ENCODE peak calls at places on chromosomes 2 and 18, in seven cellular contexts. O, P, A, H, G, Z and S are unnamed samples.

GRCh38 chr2:15158117-15158516 is 403.0 kb downstream of the NBAS start:
- DNase-seq in O (no peak), P (no peak), A (no peak), H (no peak), G (no peak), Z (no peak), S (no peak)

GRCh38 chr2:18701981-18702380 is 112.6 kb upstream of the NT5C1B start:
- DNase-seq in O (no peak), P (no peak), A (peak), H (no peak), G (no peak), Z (peak), S (no peak)

GRCh38 chr2:72367530-72368225 is 220.0 kb upstream of the CYP26B1 start:
- DNase-seq in O (peak), P (peak), A (peak), H (peak), G (peak), Z (peak), S (no peak)

GRCh38 chr2:200274116-200275075 is 32.1 kb upstream of the SPATS2L start:
- DNase-seq in O (no peak), P (no peak), A (no peak), H (no peak), G (no peak), Z (peak), S (no peak)

GRCh38 chr2:127090281-127091128 is 16.4 kb downstream of the BIN1 start:
- DNase-seq in O (no peak), P (no peak), A (peak), H (no peak), G (no peak), Z (no peak), S (no peak)

GRCh38 chr2:113149553-113150257 is 22.3 kb downstream of the IL1RN start:
- DNase-seq in O (no peak), P (peak), A (no peak), H (no peak), G (no peak), Z (no peak), S (no peak)

GRCh38 chr2:233482616-233483015 is 84.0 kb downstream of the USP40 start:
- DNase-seq in O (no peak), P (no peak), A (no peak), H (no peak), G (no peak), Z (no peak), S (no peak)

GRCh38 chr2:65431417-65432226 is 777 bp downstream of the SPRED2 start:
- DNase-seq in O (peak), P (peak), A (peak), H (peak), G (peak), Z (peak), S (no peak)

GRCh38 chr2:70901235-70902066 is 34.2 kb upstream of the ATP6V1B1 start:
- DNase-seq in O (no peak), P (no peak), A (peak), H (no peak), G (no peak), Z (no peak), S (no peak)

GRCh38 chr18:77905449-77906055 is 655.9 kb downstream of the GALR1 start:
- DNase-seq in O (no peak), P (no peak), A (no peak), H (no peak), G (no peak), Z (no peak), S (no peak)

GRCh38 chr2:110755494-110756078 is 23.2 kb downstream of the ACOXL start:
- DNase-seq in O (no peak), P (no peak), A (peak), H (no peak), G (no peak), Z (no peak), S (no peak)

GRCh38 chr2:118049140-118050128 is 35.6 kb upstream of the CCDC93 start:
- DNase-seq in O (no peak), P (no peak), A (no peak), H (peak), G (no peak), Z (no peak), S (no peak)

GRCh38 chr2:38446418-38446817 is 69.3 kb upstream of the ATL2 start:
- DNase-seq in O (peak), P (no peak), A (no peak), H (no peak), G (no peak), Z (no peak), S (no peak)

GRCh38 chr2:127790694-127791529 is 20.1 kb downstream of the WDR33 start:
- DNase-seq in O (no peak), P (no peak), A (no peak), H (no peak), G (no peak), Z (no peak), S (no peak)

GRCh38 chr2:30267161-30267568 is 35.8 kb downstream of the LBH start:
- DNase-seq in O (no peak), P (peak), A (no peak), H (no peak), G (no peak), Z (no peak), S (no peak)

GRCh38 chr2:200022511-200022910 is 67.1 kb downstream of the MAIP1 start:
- DNase-seq in O (no peak), P (no peak), A (no peak), H (no peak), G (no peak), Z (no peak), S (no peak)

GRCh38 chr2:210954508-210954907 is 398.1 kb downstream of the CPS1 start:
- DNase-seq in O (no peak), P (no peak), A (no peak), H (no peak), G (no peak), Z (no peak), S (no peak)

GRCh38 chr2:146138820-146139219 is 1618.9 kb upstream of the ZEB2 start:
- DNase-seq in O (no peak), P (no peak), A (no peak), H (no peak), G (no peak), Z (no peak), S (no peak)

GRCh38 chr2:115880558-115880957 is 1438.1 kb downstream of the DPP10 start:
- DNase-seq in O (no peak), P (no peak), A (no peak), H (no peak), G (no peak), Z (no peak), S (no peak)

GRCh38 chr18:47944972-47945843 is 14.7 kb upstream of the SMAD2 start:
- DNase-seq in O (peak), P (no peak), A (no peak), H (no peak), G (no peak), Z (peak), S (no peak)

GRCh38 chr2:133591164-133591563 is 22.9 kb upstream of the NCKAP5 start:
- DNase-seq in O (no peak), P (no peak), A (no peak), H (no peak), G (peak), Z (no peak), S (peak)

GRCh38 chr2:143686585-143687164 is 557.5 kb downstream of the ARHGAP15 start:
- DNase-seq in O (no peak), P (no peak), A (peak), H (no peak), G (no peak), Z (peak), S (no peak)

GRCh38 chr2:98929920-98930319 is 6.1 kb downstream of the CRACDL start:
- DNase-seq in O (no peak), P (no peak), A (no peak), H (no peak), G (no peak), Z (no peak), S (no peak)

GRCh38 chr2:42941633-42942176 is 149.3 kb upstream of the HAAO start:
- DNase-seq in O (no peak), P (no peak), A (peak), H (no peak), G (no peak), Z (no peak), S (no peak)

GRCh38 chr2:95231723-95232122 is 24.4 kb downstream of the ZNF892 start:
- DNase-seq in O (peak), P (no peak), A (peak), H (peak), G (no peak), Z (peak), S (peak)

GRCh38 chr2:145416640-145417039 is 896.7 kb upstream of the ZEB2 start:
- DNase-seq in O (no peak), P (no peak), A (peak), H (no peak), G (no peak), Z (no peak), S (no peak)

GRCh38 chr18:8831531-8831930 is 126.2 kb downstream of the MTCL1 start:
- DNase-seq in O (no peak), P (no peak), A (no peak), H (no peak), G (no peak), Z (no peak), S (no peak)

GRCh38 chr2:241540766-241541561 is 17.6 kb upstream of the BOK start:
- DNase-seq in O (peak), P (no peak), A (peak), H (peak), G (no peak), Z (peak), S (no peak)

GRCh38 chr2:230879271-230879882 is 14.6 kb downstream of the ITM2C start:
- DNase-seq in O (no peak), P (peak), A (peak), H (no peak), G (peak), Z (no peak), S (no peak)

GRCh38 chr2:109158237-109158636 is 29.2 kb downstream of the SH3RF3 start:
- DNase-seq in O (no peak), P (no peak), A (no peak), H (no peak), G (peak), Z (no peak), S (no peak)

GRCh38 chr18:23151414-23152099 is 16.3 kb downstream of the CABLES1 start:
- DNase-seq in O (peak), P (no peak), A (no peak), H (no peak), G (no peak), Z (no peak), S (no peak)

GRCh38 chr2:62197609-62198236 is 1.8 kb downstream of the B3GNT2 start:
- DNase-seq in O (peak), P (peak), A (peak), H (peak), G (no peak), Z (peak), S (peak)

GRCh38 chr2:60886962-60887361 is 5.6 kb downstream of the REL start:
- DNase-seq in O (no peak), P (no peak), A (no peak), H (no peak), G (no peak), Z (no peak), S (no peak)

GRCh38 chr2:41870257-41870570 is 177.6 kb upstream of the PKDCC start:
- DNase-seq in O (no peak), P (no peak), A (no peak), H (no peak), G (no peak), Z (no peak), S (no peak)

GRCh38 chr2:209519911-209520310 is 96.1 kb downstream of the MAP2 start:
- DNase-seq in O (no peak), P (no peak), A (no peak), H (no peak), G (no peak), Z (no peak), S (no peak)

GRCh38 chr2:120851116-120851773 is 115.6 kb downstream of the GLI2 start:
- DNase-seq in O (no peak), P (no peak), A (no peak), H (no peak), G (peak), Z (no peak), S (no peak)

DNA sequence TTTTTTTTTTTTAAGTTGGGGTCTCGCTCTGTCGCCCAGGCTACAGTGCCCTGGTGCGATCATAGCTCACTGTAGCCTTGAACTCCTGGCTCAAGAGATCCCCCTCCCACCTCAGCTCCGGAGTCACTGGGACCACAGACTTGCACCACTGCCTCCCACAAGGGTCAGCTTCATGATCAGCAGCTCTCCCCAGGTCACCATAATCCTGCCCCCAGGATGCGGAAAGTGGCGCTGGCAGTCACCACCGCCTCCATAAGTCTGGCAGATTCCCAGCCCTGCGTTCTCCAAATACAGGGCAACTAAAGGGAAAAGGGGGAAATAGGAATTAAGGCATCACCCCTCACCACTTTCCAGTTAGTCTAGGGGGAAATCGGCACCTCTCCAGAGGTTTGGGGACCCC is 5.2 kb upstream of the ARID5A start:
- DNase-seq in O (no peak), P (peak), A (peak), H (no peak), G (no peak), Z (no peak), S (no peak)
- H3K27ac ChIP-seq in O (no peak), P (peak), A (peak), H (no peak), G (peak), Z (no peak), S (peak)

DNA sequence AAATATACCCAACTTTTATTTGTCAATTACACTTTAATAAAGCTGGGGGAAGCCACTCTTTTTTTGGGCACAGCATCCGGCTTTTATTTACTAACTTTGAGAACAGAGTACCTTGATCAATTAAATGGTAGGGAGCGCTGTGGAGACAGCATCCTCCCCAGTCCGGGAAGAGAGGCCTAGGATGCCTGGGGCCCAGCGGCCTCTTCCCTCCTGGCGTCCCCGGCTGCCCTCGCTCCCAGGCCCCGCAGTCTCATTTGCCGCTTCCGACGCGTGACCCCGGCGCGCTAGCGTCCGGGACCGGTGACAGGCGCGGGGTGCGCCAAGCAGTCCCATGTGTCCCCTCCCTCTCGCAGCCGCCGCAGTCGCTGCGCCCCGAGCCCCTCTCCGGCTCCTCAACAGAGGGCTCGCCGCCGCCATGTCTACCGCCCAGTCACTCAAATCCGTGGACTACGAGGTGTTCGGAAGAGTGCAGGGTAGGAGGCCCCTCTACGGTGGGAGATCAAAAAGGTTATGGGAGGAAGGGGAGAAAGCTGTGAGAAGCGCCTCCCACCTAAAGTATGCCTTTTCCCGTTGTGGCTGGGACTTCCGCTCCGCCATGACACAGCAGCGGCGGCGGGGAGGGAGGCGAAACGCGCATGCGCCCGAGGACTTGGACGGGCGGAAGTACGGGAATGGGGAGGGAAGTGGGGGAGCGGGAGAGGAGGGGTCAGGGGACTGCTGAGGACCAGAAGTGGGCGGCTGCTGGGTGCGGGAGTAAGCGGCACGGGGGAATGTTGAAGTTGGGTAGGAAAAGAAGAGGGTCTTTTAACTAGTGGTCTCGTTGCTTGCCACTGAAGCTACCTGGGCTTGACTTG is at the start of gene ACYP2:
- DNase-seq in O (peak), P (peak), A (peak), H (peak), G (peak), Z (peak), S (peak)
- TF ChIP-seq CTCF in O (peak), P (no peak), A (peak), H (peak), G (no peak), Z (peak), S (peak)

GRCh38 chr2:137771064-137771463 is 193.2 kb upstream of the HNMT start:
- DNase-seq in O (no peak), P (no peak), A (no peak), H (no peak), G (no peak), Z (no peak), S (no peak)

GRCh38 chr2:137770161-137770560 is 194.1 kb upstream of the HNMT start:
- DNase-seq in O (no peak), P (no peak), A (no peak), H (no peak), G (no peak), Z (no peak), S (no peak)

GRCh38 chr2:137772451-137772850 is 191.8 kb upstream of the HNMT start:
- DNase-seq in O (no peak), P (no peak), A (no peak), H (no peak), G (no peak), Z (no peak), S (no peak)

GRCh38 chr2:137776697-137777096 is 187.6 kb upstream of the HNMT start:
- DNase-seq in O (no peak), P (no peak), A (no peak), H (no peak), G (no peak), Z (no peak), S (no peak)

GRCh38 chr2:137775529-137775928 is 188.7 kb upstream of the HNMT start:
- DNase-seq in O (no peak), P (no peak), A (no peak), H (no peak), G (no peak), Z (no peak), S (no peak)
- H3K27ac ChIP-seq in O (no peak), P (no peak), A (no peak), H (no peak), G (no peak), Z (no peak), S (no peak)

DNA sequence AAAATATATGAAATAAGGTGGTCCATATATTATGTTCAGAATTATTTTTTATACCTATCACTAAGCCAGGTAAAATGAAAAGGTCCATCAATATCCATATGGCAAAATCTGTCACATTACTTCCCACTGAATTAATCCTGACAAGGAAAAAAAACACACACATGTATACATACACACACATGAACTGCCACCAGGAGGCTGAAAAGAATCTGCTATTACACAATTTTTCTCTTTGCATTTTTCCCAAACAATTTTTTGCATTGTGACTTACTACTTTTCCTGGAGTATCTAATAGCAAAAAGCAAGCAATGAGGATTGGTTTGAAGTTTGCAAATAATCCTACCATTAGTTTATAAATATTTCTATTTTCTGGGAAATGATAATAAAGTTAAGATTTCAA is 128.2 kb upstream of the CD226 start:
- DNase-seq in O (no peak), P (no peak), A (no peak), H (no peak), G (no peak), Z (no peak), S (no peak)
- TF ChIP-seq CTCF in O (no peak), P (no peak), A (peak), H (no peak), G (no peak), Z (peak), S (no peak)